ENCODE peak calls at places on chromosomes 4 and X, in six cellular contexts. H is M059J; K is activated T-helper 1 cell treated with anti-CD3 and anti-CD28 coated beads, Interleukin-12 subunit alpha, Interleukin-12 subunit beta, Interleukin-2, Interleukin-4 antibody, amounts not matched to agents 30 ng/mL and 10 ng/mL and 1 ng/mL, durations not matched to agents 14 hours and 24 hours and 36 hours; A is lower leg skin; Q is T-helper 1 cell; O is GM18507. J is an unnamed sample.

GRCh38 chr4:4386296-4386735 is 586 bp upstream of the NSG1 start:
- DNase-seq in A (no peak), Q (no peak), H (no peak), O (no peak), K (no peak), J (peak)

GRCh38 chr4:51831133-51831532 is 11.8 kb upstream of the DCUN1D4 start:
- DNase-seq in A (peak), O (no peak), K (peak), Q (peak), H (peak), J (no peak)

GRCh38 chr4:145012841-145013240 is 85.2 kb downstream of the ANAPC10 start:
- DNase-seq in O (no peak), K (no peak), A (no peak), H (peak), Q (no peak), J (no peak)

GRCh38 chrX:136262241-136262640 is 11.0 kb upstream of the MAP7D3 start:
- DNase-seq in Q (no peak), A (no peak), H (no peak), O (no peak), K (no peak), J (no peak)

GRCh38 chrX:134544614-134545255 is 84.8 kb downstream of the HPRT1 start:
- DNase-seq in Q (no peak), H (no peak), O (no peak), A (no peak), K (no peak), J (no peak)

GRCh38 chr4:169975131-169975836 is 50.9 kb downstream of the MFAP3L start:
- DNase-seq in O (no peak), K (no peak), Q (no peak), A (no peak), H (no peak), J (no peak)

GRCh38 chrX:95248386-95248785 is 1436.3 kb upstream of the DIAPH2 start:
- DNase-seq in O (no peak), K (no peak), Q (no peak), H (no peak), A (no peak), J (no peak)

GRCh38 chr4:121788896-121789295 is 12.2 kb upstream of the EXOSC9 start:
- DNase-seq in K (no peak), A (no peak), H (no peak), Q (no peak), O (no peak), J (no peak)

GRCh38 chr4:173535932-173536331 is 5.9 kb upstream of the HAND2 start:
- DNase-seq in A (no peak), K (no peak), Q (no peak), H (no peak), O (no peak), J (no peak)

GRCh38 chrX:74670028-74670427 is 55.6 kb upstream of the RLIM start:
- DNase-seq in H (no peak), A (no peak), Q (no peak), O (no peak), K (no peak), J (no peak)

GRCh38 chrX:75648803-75649588 is 126.2 kb upstream of the ZDHHC15 start:
- DNase-seq in O (no peak), A (no peak), K (no peak), Q (no peak), H (no peak), J (no peak)

GRCh38 chr4:41256740-41257256 is at the start of gene UCHL1:
- DNase-seq in O (peak), K (no peak), A (no peak), H (peak), Q (no peak), J (peak)

GRCh38 chr4:78922207-78922606 is 17.0 kb downstream of the PAQR3 start:
- DNase-seq in O (no peak), H (peak), K (no peak), Q (no peak), A (no peak), J (no peak)

GRCh38 chrX:147602297-147602696 is 309.4 kb upstream of the FMR1 start:
- DNase-seq in K (no peak), Q (no peak), H (peak), A (no peak), O (no peak), J (no peak)

GRCh38 chr4:132619968-132620367 is 529.1 kb upstream of the PCDH10 start:
- DNase-seq in O (no peak), K (no peak), H (no peak), A (no peak), Q (no peak), J (no peak)

GRCh38 chr4:78149737-78150136 is 92.6 kb downstream of the FRAS1 start:
- DNase-seq in K (no peak), Q (no peak), A (no peak), O (no peak), H (no peak), J (no peak)

GRCh38 chr4:96448315-96448872 is 608.5 kb downstream of the PDHA2 start:
- DNase-seq in H (no peak), O (no peak), Q (no peak), K (no peak), A (peak), J (no peak)

GRCh38 chr4:6939761-6940743 is 30.4 kb downstream of the TBC1D14 start:
- DNase-seq in A (no peak), Q (no peak), H (peak), O (no peak), K (no peak), J (no peak)

GRCh38 chr4:37872310-37872988 is 18.4 kb upstream of the TBC1D1 start:
- DNase-seq in Q (no peak), A (no peak), K (no peak), H (no peak), O (no peak), J (no peak)

GRCh38 chrX:154548028-154548316 is 552 bp downstream of the IKBKG start:
- DNase-seq in K (no peak), Q (no peak), A (no peak), H (no peak), O (no peak), J (no peak)

GRCh38 chr4:90403781-90404180 is 276.6 kb downstream of the CCSER1 start:
- DNase-seq in Q (no peak), K (no peak), A (no peak), O (no peak), H (peak), J (no peak)

GRCh38 chr4:185774815-185775684 is 36.9 kb downstream of the SORBS2 start:
- DNase-seq in A (no peak), O (no peak), K (no peak), Q (no peak), H (peak), J (no peak)

GRCh38 chr4:26397086-26397485 is 76.3 kb downstream of the RBPJ start:
- DNase-seq in O (no peak), K (no peak), H (no peak), Q (no peak), A (no peak), J (no peak)

GRCh38 chrX:153539171-153539978 is 21.9 kb downstream of the ATP2B3 start:
- DNase-seq in H (peak), Q (peak), O (peak), K (peak), A (peak), J (peak)

GRCh38 chr4:16706251-16706650 is 192.2 kb downstream of the LDB2 start:
- DNase-seq in Q (no peak), O (no peak), H (peak), A (no peak), K (no peak), J (no peak)

GRCh38 chr4:176123710-176124407 is 58.2 kb downstream of the WDR17 start:
- DNase-seq in H (peak), A (no peak), O (peak), K (no peak), Q (no peak), J (no peak)

GRCh38 chr4:104677122-104677521 is 182.4 kb upstream of the CXXC4 start:
- DNase-seq in O (no peak), Q (no peak), H (peak), K (no peak), A (no peak), J (no peak)

GRCh38 chr4:151356510-151356909 is 31.1 kb upstream of the SH3D19 start:
- DNase-seq in O (no peak), H (peak), Q (no peak), K (no peak), A (no peak), J (no peak)

GRCh38 chr4:173264245-173264959 is 69.8 kb downstream of the HMGB2 start:
- DNase-seq in H (peak), A (no peak), O (no peak), K (no peak), Q (peak), J (no peak)

GRCh38 chrX:29024813-29025342 is 437.6 kb downstream of the IL1RAPL1 start:
- DNase-seq in K (no peak), O (no peak), H (no peak), Q (no peak), A (no peak), J (no peak)

GRCh38 chrX:21408324-21408723 is 34.1 kb downstream of the CNKSR2 start:
- DNase-seq in O (no peak), Q (no peak), H (no peak), K (no peak), A (no peak), J (no peak)

GRCh38 chr4:108829981-108830492 is 67.2 kb upstream of the ETNPPL start:
- DNase-seq in A (no peak), O (no peak), K (no peak), Q (no peak), H (no peak), J (no peak)

GRCh38 chrX:134714633-134715110 is 56.4 kb upstream of the PLAC1 start:
- DNase-seq in A (no peak), H (no peak), Q (no peak), K (no peak), O (no peak), J (no peak)

GRCh38 chr4:42339935-42340406 is 57.3 kb upstream of the SHISA3 start:
- DNase-seq in Q (no peak), K (no peak), H (peak), O (no peak), A (no peak), J (no peak)

GRCh38 chr4:112559053-112559452 is 43.1 kb upstream of the NEUROG2 start:
- DNase-seq in A (no peak), Q (no peak), H (no peak), K (no peak), O (no peak), J (no peak)

GRCh38 chrX:24002167-24002566 is 24.8 kb downstream of the KLHL15 start:
- DNase-seq in K (no peak), A (no peak), H (no peak), Q (no peak), O (peak), J (no peak)

J was measured in occipital lobe.